ENCODE peak calls at places on chromosome 1, in seven cellular contexts. C is HCT116, N is breast epithelium, Z is stomach, B is GM12878, K is K562, Y is esophagus muscularis mucosa. O is an unnamed sample.

GRCh38 chr1:13901041-13901440 is 201.1 kb downstream of the PRDM2 start:
- DNase-seq in B (no peak), K (no peak), Y (no peak), N (no peak), C (no peak), Z (no peak), O (no peak)

GRCh38 chr1:30286241-30286983 is 437.0 kb downstream of the MATN1 start:
- DNase-seq in K (no peak), N (no peak), Z (no peak), Y (peak), B (no peak), C (no peak), O (peak)

GRCh38 chr1:180241716-180242544 is 11.9 kb downstream of the LHX4 start:
- DNase-seq in N (no peak), Y (no peak), Z (no peak), B (no peak), K (peak), C (no peak), O (no peak)

GRCh38 chr1:156914440-156914856 is 6.0 kb upstream of the LRRC71 start:
- DNase-seq in K (peak), Z (no peak), B (no peak), N (no peak), Y (no peak), C (no peak), O (no peak)

GRCh38 chr1:161192476-161193465 is 6.1 kb downstream of the ADAMTS4 start:
- DNase-seq in N (no peak), K (peak), Y (no peak), B (no peak), Z (peak), C (peak), O (no peak)

GRCh38 chr1:205229916-205230700 is 2.4 kb downstream of the TMCC2 start:
- DNase-seq in Y (no peak), K (no peak), N (no peak), C (no peak), B (no peak), Z (peak), O (no peak)

GRCh38 chr1:169779150-169779549 is 15.6 kb downstream of the METTL18 start:
- DNase-seq in Y (no peak), C (no peak), B (no peak), N (no peak), K (no peak), Z (no peak), O (no peak)

GRCh38 chr1:222970040-222970439 is 155.2 kb downstream of the DISP1 start:
- DNase-seq in C (no peak), Y (no peak), K (no peak), B (no peak), N (no peak), Z (no peak), O (no peak)

GRCh38 chr1:219041141-219041540 is 132.5 kb upstream of the LYPLAL1 start:
- DNase-seq in Y (no peak), K (no peak), N (no peak), B (no peak), C (no peak), Z (no peak), O (no peak)

GRCh38 chr1:24199291-24199900 is 12.3 kb upstream of the IFNLR1 start:
- DNase-seq in Y (no peak), N (peak), K (peak), B (no peak), C (peak), Z (peak), O (no peak)

GRCh38 chr1:160830321-160831153 is 32.1 kb downstream of the CD244 start:
- DNase-seq in C (peak), B (no peak), N (peak), Z (peak), Y (peak), K (peak), O (peak)

GRCh38 chr1:109996476-109996875 is 11.9 kb downstream of the AHCYL1 start:
- DNase-seq in C (no peak), Z (no peak), B (no peak), N (no peak), Y (no peak), K (no peak), O (no peak)

GRCh38 chr1:172628416-172628815 is 30.5 kb upstream of the FASLG start:
- DNase-seq in B (no peak), K (no peak), N (no peak), Z (no peak), Y (no peak), C (no peak), O (no peak)

GRCh38 chr1:203467550-203467921 is 8.1 kb upstream of the PRELP start:
- DNase-seq in Y (no peak), K (no peak), B (no peak), Z (peak), N (peak), C (no peak), O (no peak)

GRCh38 chr1:82722608-82723007 is 921.9 kb downstream of the ADGRL2 start:
- DNase-seq in C (no peak), N (no peak), Z (no peak), B (no peak), Y (no peak), K (no peak), O (no peak)

GRCh38 chr1:207316622-207317510 is 4.6 kb upstream of the CD55 start:
- DNase-seq in Y (no peak), B (no peak), Z (peak), N (peak), C (peak), K (no peak), O (no peak)

GRCh38 chr1:221759436-221759835 is 17.5 kb upstream of the DUSP10 start:
- DNase-seq in K (no peak), N (no peak), Z (no peak), Y (no peak), B (no peak), C (no peak), O (no peak)

GRCh38 chr1:74952786-74953185 is 181.4 kb upstream of the LHX8 start:
- DNase-seq in K (no peak), B (no peak), N (no peak), Z (no peak), Y (no peak), C (no peak), O (no peak)

GRCh38 chr1:68227598-68227997 is 4.7 kb downstream of the WLS start:
- DNase-seq in C (no peak), K (no peak), N (no peak), Z (no peak), Y (no peak), B (no peak), O (no peak)
- H3K27ac ChIP-seq in C (no peak), K (no peak), N (no peak), Z (no peak), Y (peak), B (no peak), O (no peak)

GRCh38 chr1:98388431-98388830 is 273.1 kb upstream of the SNX7 start:
- DNase-seq in Y (no peak), N (no peak), Z (no peak), C (no peak), K (no peak), B (peak), O (no peak)
- TF ChIP-seq POLR2AphosphoS5 in Y (no peak), N (no peak), Z (no peak), C (no peak), K (no peak), B (no peak), O (no peak)

GRCh38 chr1:152089014-152089674 is at the start of gene TCHHL1:
- DNase-seq in Y (no peak), Z (no peak), B (no peak), N (no peak), K (no peak), C (no peak), O (no peak)

DNA sequence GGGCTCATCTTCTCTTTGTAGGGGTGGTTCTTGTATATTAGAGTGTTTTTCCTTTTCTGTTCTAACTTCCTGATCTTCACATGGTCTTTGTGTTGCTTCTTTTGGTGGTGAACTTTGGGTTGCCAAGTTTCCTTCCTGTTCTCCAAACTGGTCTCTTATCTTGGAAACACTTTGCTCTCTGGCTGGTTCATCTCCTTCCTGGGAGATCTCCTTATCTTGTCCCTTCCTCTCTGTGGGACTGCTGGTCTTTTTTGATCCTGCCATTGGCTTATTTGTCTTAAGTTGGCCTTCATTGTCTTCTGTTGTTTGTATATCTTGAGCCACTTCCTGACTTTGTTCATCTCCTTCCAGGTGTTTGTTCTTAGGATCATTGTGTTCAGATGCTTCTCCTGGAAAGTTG is 2.1 kb downstream of the TCHHL1 start:
- DNase-seq in C (no peak), B (no peak), Z (no peak), N (no peak), K (no peak), Y (no peak), O (no peak)
- H3K27ac ChIP-seq in C (no peak), B (no peak), Z (no peak), N (no peak), K (no peak), Y (no peak), O (no peak)

DNA sequence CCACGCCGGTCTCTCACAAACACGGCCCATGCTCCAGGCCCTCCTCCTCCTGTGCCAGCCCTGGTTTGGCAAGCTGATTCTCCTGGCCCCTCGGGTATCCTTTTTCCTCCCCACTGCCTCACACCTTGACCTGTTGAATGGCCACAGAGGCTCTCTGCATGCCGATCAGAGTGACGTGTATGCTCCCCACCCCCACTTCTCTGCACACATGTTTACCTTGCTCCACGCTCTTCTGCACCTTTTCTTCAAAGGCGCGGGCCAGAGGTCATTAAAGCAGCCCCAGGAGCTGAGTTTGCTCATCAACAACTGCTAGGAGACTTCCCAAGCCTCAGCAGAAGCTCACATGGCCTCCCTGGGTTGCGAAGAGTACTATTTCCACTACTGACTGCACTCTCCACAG is 139.3 kb upstream of the EDN2 start:
- DNase-seq in B (no peak), N (no peak), Y (peak), C (no peak), Z (no peak), K (no peak), O (peak)
- TF ChIP-seq POLR2AphosphoS5 in B (no peak), N (no peak), Y (no peak), C (no peak), Z (no peak), K (no peak), O (no peak)